ENCODE peak calls at places on chromosomes 3 and 15, in ten cellular contexts. One of them, this sample, is unnamed.

GRCh38 chr15:75302318-75302717 is 19.7 kb downstream of the GOLGA6D start:
- DNase-seq in thyroid gland: no peak
- DNase-seq in kidney glomerular epithelial cell: no peak
- DNase-seq in AG08396: no peak
- DNase-seq in hippocampal formation: no peak
- DNase-seq in cardiac muscle cell: no peak
- DNase-seq in fibroblast of pulmonary artery: no peak
- DNase-seq in NT2/D1: no peak
- DNase-seq in esophagus squamous epithelium: no peak
- DNase-seq in DMS 273 treated with DMSO at 0.1 percent for 48 hours: no peak
- DNase-seq in this sample: no peak

GRCh38 chr15:73800662-73801345 is 47.7 kb upstream of the INSYN1 start:
- DNase-seq in thyroid gland: peak; percentile 96
- DNase-seq in hippocampal formation: peak; percentile 43
- DNase-seq in NT2/D1: no peak
- DNase-seq in esophagus squamous epithelium: no peak
- DNase-seq in DMS 273 treated with DMSO at 0.1 percent for 48 hours: peak; percentile 47
- DNase-seq in fibroblast of pulmonary artery: peak; percentile 86
- DNase-seq in AG08396: peak; percentile 71
- DNase-seq in cardiac muscle cell: no peak
- DNase-seq in kidney glomerular epithelial cell: peak; percentile 71
- DNase-seq in this sample: peak; percentile 44

GRCh38 chr15:70754862-70755261 is 8.5 kb downstream of the UACA start:
- DNase-seq in thyroid gland: no peak
- DNase-seq in kidney glomerular epithelial cell: no peak
- DNase-seq in fibroblast of pulmonary artery: no peak
- DNase-seq in esophagus squamous epithelium: no peak
- DNase-seq in AG08396: no peak
- DNase-seq in cardiac muscle cell: no peak
- DNase-seq in hippocampal formation: no peak
- DNase-seq in DMS 273 treated with DMSO at 0.1 percent for 48 hours: no peak
- DNase-seq in NT2/D1: no peak
- DNase-seq in this sample: no peak

GRCh38 chr3:194313642-194314430 is 37.3 kb downstream of the CPN2 start:
- DNase-seq in cardiac muscle cell: no peak
- DNase-seq in AG08396: no peak
- DNase-seq in NT2/D1: no peak
- DNase-seq in DMS 273 treated with DMSO at 0.1 percent for 48 hours: no peak
- DNase-seq in fibroblast of pulmonary artery: peak; percentile 52
- DNase-seq in esophagus squamous epithelium: no peak
- DNase-seq in hippocampal formation: no peak
- DNase-seq in kidney glomerular epithelial cell: no peak
- DNase-seq in thyroid gland: peak; percentile 74
- DNase-seq in this sample: no peak

GRCh38 chr3:70861234-70861633 is 548.8 kb upstream of the MDFIC2 start:
- DNase-seq in cardiac muscle cell: no peak
- DNase-seq in DMS 273 treated with DMSO at 0.1 percent for 48 hours: no peak
- DNase-seq in AG08396: no peak
- DNase-seq in kidney glomerular epithelial cell: peak; percentile 41
- DNase-seq in NT2/D1: no peak
- DNase-seq in esophagus squamous epithelium: no peak
- DNase-seq in thyroid gland: no peak
- DNase-seq in hippocampal formation: no peak
- DNase-seq in fibroblast of pulmonary artery: peak; percentile 54
- DNase-seq in this sample: no peak

GRCh38 chr15:99267957-99268356 is 16.7 kb downstream of the LRRC28 start:
- DNase-seq in cardiac muscle cell: no peak
- DNase-seq in hippocampal formation: no peak
- DNase-seq in kidney glomerular epithelial cell: no peak
- DNase-seq in DMS 273 treated with DMSO at 0.1 percent for 48 hours: no peak
- DNase-seq in NT2/D1: no peak
- DNase-seq in AG08396: no peak
- DNase-seq in fibroblast of pulmonary artery: no peak
- DNase-seq in esophagus squamous epithelium: no peak
- DNase-seq in thyroid gland: no peak
- DNase-seq in this sample: no peak

GRCh38 chr3:56131976-56132590 is 336.2 kb downstream of the ERC2 start:
- DNase-seq in cardiac muscle cell: no peak
- DNase-seq in kidney glomerular epithelial cell: peak; percentile 93
- DNase-seq in thyroid gland: no peak
- DNase-seq in NT2/D1: peak; percentile 49
- DNase-seq in DMS 273 treated with DMSO at 0.1 percent for 48 hours: no peak
- DNase-seq in esophagus squamous epithelium: no peak
- DNase-seq in fibroblast of pulmonary artery: peak; percentile 92
- DNase-seq in AG08396: peak; percentile 78
- DNase-seq in hippocampal formation: no peak
- DNase-seq in this sample: no peak

GRCh38 chr15:96037584-96037983 is 292.9 kb upstream of the NR2F2 start:
- DNase-seq in NT2/D1: no peak
- DNase-seq in DMS 273 treated with DMSO at 0.1 percent for 48 hours: no peak
- DNase-seq in kidney glomerular epithelial cell: no peak
- DNase-seq in AG08396: no peak
- DNase-seq in thyroid gland: no peak
- DNase-seq in fibroblast of pulmonary artery: no peak
- DNase-seq in esophagus squamous epithelium: no peak
- DNase-seq in hippocampal formation: no peak
- DNase-seq in cardiac muscle cell: no peak
- DNase-seq in this sample: no peak

GRCh38 chr15:36356978-36357582 is 222.3 kb upstream of the CDIN1 start:
- DNase-seq in kidney glomerular epithelial cell: no peak
- DNase-seq in hippocampal formation: no peak
- DNase-seq in NT2/D1: no peak
- DNase-seq in cardiac muscle cell: no peak
- DNase-seq in AG08396: peak; percentile 39
- DNase-seq in esophagus squamous epithelium: no peak
- DNase-seq in DMS 273 treated with DMSO at 0.1 percent for 48 hours: no peak
- DNase-seq in thyroid gland: no peak
- DNase-seq in fibroblast of pulmonary artery: peak; percentile 69
- DNase-seq in this sample: no peak

GRCh38 chr3:15983232-15983631 is 185.5 kb upstream of the ANKRD28 start:
- DNase-seq in kidney glomerular epithelial cell: peak; percentile 52
- DNase-seq in thyroid gland: no peak
- DNase-seq in hippocampal formation: no peak
- DNase-seq in esophagus squamous epithelium: no peak
- DNase-seq in DMS 273 treated with DMSO at 0.1 percent for 48 hours: no peak
- DNase-seq in fibroblast of pulmonary artery: peak; percentile 70
- DNase-seq in cardiac muscle cell: no peak
- DNase-seq in AG08396: peak; percentile 72
- DNase-seq in NT2/D1: no peak
- DNase-seq in this sample: no peak

GRCh38 chr15:48559270-48559669 is 86.2 kb downstream of the FBN1 start:
- DNase-seq in fibroblast of pulmonary artery: peak; percentile 82
- DNase-seq in thyroid gland: peak; percentile 74
- DNase-seq in kidney glomerular epithelial cell: peak; percentile 27
- DNase-seq in AG08396: peak; percentile 51
- DNase-seq in NT2/D1: no peak
- DNase-seq in hippocampal formation: no peak
- DNase-seq in esophagus squamous epithelium: no peak
- DNase-seq in cardiac muscle cell: no peak
- DNase-seq in DMS 273 treated with DMSO at 0.1 percent for 48 hours: no peak
- DNase-seq in this sample: no peak

GRCh38 chr3:11672396-11672795 is 28.7 kb upstream of the VGLL4 start:
- DNase-seq in fibroblast of pulmonary artery: no peak
- DNase-seq in AG08396: no peak
- DNase-seq in cardiac muscle cell: no peak
- DNase-seq in NT2/D1: no peak
- DNase-seq in kidney glomerular epithelial cell: no peak
- DNase-seq in esophagus squamous epithelium: no peak
- DNase-seq in hippocampal formation: no peak
- DNase-seq in thyroid gland: no peak
- DNase-seq in DMS 273 treated with DMSO at 0.1 percent for 48 hours: no peak
- DNase-seq in this sample: no peak

GRCh38 chr3:64685331-64685799 is 2.4 kb downstream of the ADAMTS9 start:
- DNase-seq in AG08396: no peak
- DNase-seq in fibroblast of pulmonary artery: peak; percentile 76
- DNase-seq in NT2/D1: no peak
- DNase-seq in DMS 273 treated with DMSO at 0.1 percent for 48 hours: no peak
- DNase-seq in hippocampal formation: no peak
- DNase-seq in kidney glomerular epithelial cell: no peak
- DNase-seq in cardiac muscle cell: no peak
- DNase-seq in esophagus squamous epithelium: no peak
- DNase-seq in thyroid gland: peak; percentile 39
- DNase-seq in this sample: no peak

GRCh38 chr15:41968738-41969137 is 3.6 kb downstream of the EHD4 start:
- DNase-seq in fibroblast of pulmonary artery: no peak
- DNase-seq in DMS 273 treated with DMSO at 0.1 percent for 48 hours: no peak
- DNase-seq in esophagus squamous epithelium: no peak
- DNase-seq in AG08396: no peak
- DNase-seq in kidney glomerular epithelial cell: no peak
- DNase-seq in NT2/D1: no peak
- DNase-seq in thyroid gland: no peak
- DNase-seq in cardiac muscle cell: no peak
- DNase-seq in hippocampal formation: no peak
- DNase-seq in this sample: no peak

GRCh38 chr3:89216021-89216739 is 108.8 kb downstream of the EPHA3 start:
- DNase-seq in DMS 273 treated with DMSO at 0.1 percent for 48 hours: no peak
- DNase-seq in cardiac muscle cell: no peak
- DNase-seq in fibroblast of pulmonary artery: peak; percentile 7
- DNase-seq in kidney glomerular epithelial cell: no peak
- DNase-seq in thyroid gland: no peak
- DNase-seq in hippocampal formation: no peak
- DNase-seq in NT2/D1: no peak
- DNase-seq in esophagus squamous epithelium: no peak
- DNase-seq in AG08396: no peak
- DNase-seq in this sample: no peak

GRCh38 chr3:171350364-171350763 is 109.8 kb downstream of the TNIK start:
- DNase-seq in AG08396: no peak
- DNase-seq in NT2/D1: no peak
- DNase-seq in fibroblast of pulmonary artery: no peak
- DNase-seq in cardiac muscle cell: no peak
- DNase-seq in hippocampal formation: no peak
- DNase-seq in kidney glomerular epithelial cell: no peak
- DNase-seq in DMS 273 treated with DMSO at 0.1 percent for 48 hours: no peak
- DNase-seq in thyroid gland: no peak
- DNase-seq in esophagus squamous epithelium: no peak
- DNase-seq in this sample: no peak

GRCh38 chr3:143464850-143465249 is 345.3 kb downstream of the CHST2 start:
- DNase-seq in cardiac muscle cell: no peak
- DNase-seq in fibroblast of pulmonary artery: no peak
- DNase-seq in esophagus squamous epithelium: no peak
- DNase-seq in hippocampal formation: no peak
- DNase-seq in DMS 273 treated with DMSO at 0.1 percent for 48 hours: no peak
- DNase-seq in AG08396: no peak
- DNase-seq in kidney glomerular epithelial cell: peak; percentile 95
- DNase-seq in NT2/D1: no peak
- DNase-seq in thyroid gland: peak; percentile 15
- DNase-seq in this sample: no peak

GRCh38 chr3:33100229-33100628 is 3.3 kb upstream of the GLB1 start:
- DNase-seq in thyroid gland: no peak
- DNase-seq in NT2/D1: no peak
- DNase-seq in cardiac muscle cell: no peak
- DNase-seq in hippocampal formation: no peak
- DNase-seq in kidney glomerular epithelial cell: no peak
- DNase-seq in fibroblast of pulmonary artery: no peak
- DNase-seq in AG08396: no peak
- DNase-seq in esophagus squamous epithelium: no peak
- DNase-seq in DMS 273 treated with DMSO at 0.1 percent for 48 hours: no peak
- DNase-seq in this sample: no peak

GRCh38 chr15:41561777-41562145 is 2.7 kb downstream of the TYRO3 start:
- DNase-seq in hippocampal formation: peak; percentile 88
- DNase-seq in AG08396: peak; percentile 60
- DNase-seq in thyroid gland: peak; percentile 30
- DNase-seq in cardiac muscle cell: no peak
- DNase-seq in DMS 273 treated with DMSO at 0.1 percent for 48 hours: no peak
- DNase-seq in fibroblast of pulmonary artery: peak; percentile 81
- DNase-seq in esophagus squamous epithelium: no peak
- DNase-seq in kidney glomerular epithelial cell: no peak
- DNase-seq in NT2/D1: no peak
- DNase-seq in this sample: no peak

GRCh38 chr3:155465664-155466063 is 172.2 kb upstream of the STRIT1 start:
- DNase-seq in cardiac muscle cell: no peak
- DNase-seq in hippocampal formation: no peak
- DNase-seq in DMS 273 treated with DMSO at 0.1 percent for 48 hours: no peak
- DNase-seq in kidney glomerular epithelial cell: no peak
- DNase-seq in esophagus squamous epithelium: no peak
- DNase-seq in AG08396: no peak
- DNase-seq in NT2/D1: no peak
- DNase-seq in thyroid gland: no peak
- DNase-seq in fibroblast of pulmonary artery: no peak
- DNase-seq in this sample: no peak

GRCh38 chr15:62407962-62408361 is 242.9 kb upstream of the C2CD4B start:
- DNase-seq in kidney glomerular epithelial cell: no peak
- DNase-seq in AG08396: no peak
- DNase-seq in NT2/D1: no peak
- DNase-seq in esophagus squamous epithelium: no peak
- DNase-seq in DMS 273 treated with DMSO at 0.1 percent for 48 hours: no peak
- DNase-seq in thyroid gland: no peak
- DNase-seq in fibroblast of pulmonary artery: no peak
- DNase-seq in cardiac muscle cell: no peak
- DNase-seq in hippocampal formation: no peak
- DNase-seq in this sample: no peak

GRCh38 chr3:188656196-188656982 is 502.4 kb downstream of the LPP start:
- DNase-seq in thyroid gland: peak; percentile 39
- DNase-seq in DMS 273 treated with DMSO at 0.1 percent for 48 hours: no peak
- DNase-seq in kidney glomerular epithelial cell: peak; percentile 6
- DNase-seq in AG08396: peak; percentile 35
- DNase-seq in cardiac muscle cell: no peak
- DNase-seq in fibroblast of pulmonary artery: peak; percentile 52
- DNase-seq in NT2/D1: no peak
- DNase-seq in esophagus squamous epithelium: no peak
- DNase-seq in hippocampal formation: no peak
- DNase-seq in this sample: no peak

GRCh38 chr3:126205717-126206655 is 25.6 kb upstream of the ALDH1L1 start:
- DNase-seq in AG08396: no peak
- DNase-seq in cardiac muscle cell: no peak
- DNase-seq in DMS 273 treated with DMSO at 0.1 percent for 48 hours: no peak
- DNase-seq in fibroblast of pulmonary artery: peak; percentile 24
- DNase-seq in esophagus squamous epithelium: no peak
- DNase-seq in NT2/D1: no peak
- DNase-seq in thyroid gland: no peak
- DNase-seq in hippocampal formation: no peak
- DNase-seq in kidney glomerular epithelial cell: no peak
- DNase-seq in this sample: no peak

GRCh38 chr3:105480771-105481170 is 114.1 kb downstream of the ALCAM start:
- DNase-seq in NT2/D1: no peak
- DNase-seq in DMS 273 treated with DMSO at 0.1 percent for 48 hours: no peak
- DNase-seq in esophagus squamous epithelium: no peak
- DNase-seq in cardiac muscle cell: no peak
- DNase-seq in thyroid gland: no peak
- DNase-seq in fibroblast of pulmonary artery: no peak
- DNase-seq in AG08396: no peak
- DNase-seq in kidney glomerular epithelial cell: peak; percentile 40
- DNase-seq in hippocampal formation: no peak
- DNase-seq in this sample: no peak

GRCh38 chr3:36920884-36921567 is 23.8 kb downstream of the TRANK1 start:
- DNase-seq in esophagus squamous epithelium: no peak
- DNase-seq in fibroblast of pulmonary artery: no peak
- DNase-seq in kidney glomerular epithelial cell: no peak
- DNase-seq in thyroid gland: no peak
- DNase-seq in NT2/D1: no peak
- DNase-seq in DMS 273 treated with DMSO at 0.1 percent for 48 hours: no peak
- DNase-seq in cardiac muscle cell: no peak
- DNase-seq in AG08396: no peak
- DNase-seq in hippocampal formation: no peak
- DNase-seq in this sample: no peak

GRCh38 chr3:112302881-112303761 is 9.1 kb upstream of the SLC9C1 start:
- DNase-seq in cardiac muscle cell: peak; percentile 67
- DNase-seq in AG08396: peak; percentile 4
- DNase-seq in kidney glomerular epithelial cell: no peak
- DNase-seq in DMS 273 treated with DMSO at 0.1 percent for 48 hours: no peak
- DNase-seq in esophagus squamous epithelium: no peak
- DNase-seq in hippocampal formation: no peak
- DNase-seq in NT2/D1: peak; percentile 91
- DNase-seq in thyroid gland: peak; percentile 19
- DNase-seq in fibroblast of pulmonary artery: peak; percentile 31
- DNase-seq in this sample: no peak

GRCh38 chr15:55108858-55109518 is 87.8 kb downstream of the RSL24D1 start:
- DNase-seq in fibroblast of pulmonary artery: peak; percentile 65
- DNase-seq in esophagus squamous epithelium: no peak
- DNase-seq in hippocampal formation: peak; percentile 56
- DNase-seq in DMS 273 treated with DMSO at 0.1 percent for 48 hours: no peak
- DNase-seq in cardiac muscle cell: peak; percentile 80
- DNase-seq in kidney glomerular epithelial cell: peak; percentile 35
- DNase-seq in AG08396: peak; percentile 53
- DNase-seq in thyroid gland: peak; percentile 70
- DNase-seq in NT2/D1: peak; percentile 39
- DNase-seq in this sample: peak; percentile 3

GRCh38 chr3:129101370-129102138 is 20.1 kb downstream of the RAB43 start:
- DNase-seq in esophagus squamous epithelium: no peak
- DNase-seq in kidney glomerular epithelial cell: no peak
- DNase-seq in thyroid gland: no peak
- DNase-seq in AG08396: no peak
- DNase-seq in NT2/D1: no peak
- DNase-seq in cardiac muscle cell: no peak
- DNase-seq in DMS 273 treated with DMSO at 0.1 percent for 48 hours: no peak
- DNase-seq in hippocampal formation: no peak
- DNase-seq in fibroblast of pulmonary artery: no peak
- DNase-seq in this sample: no peak

This sample was measured in NCI-H524 treated with DMSO at 0.1 percent for 48 hours.